ENCODE peak calls at places on chromosome 5, in seven cellular contexts. B is HCT116, J is sigmoid colon, U is Panc1, A is stomach, K is spleen, P is GM12878. M is an unnamed sample. For H3K4me1, the result is how much of the 10 kb centered on the place peaks cover.

GRCh38 chr5:91119941-91120850 is 262.9 kb downstream of the ARRDC3 start:
- DNase-seq in B (no peak), J (peak), U (no peak), A (no peak), K (no peak), P (no peak), M (no peak)

GRCh38 chr5:89028579-89029272 is 145.7 kb upstream of the MEF2C start:
- DNase-seq in B (peak), J (no peak), U (no peak), A (no peak), K (no peak), P (no peak), M (no peak)

GRCh38 chr5:153209687-153210086 is 280.8 kb upstream of the GRIA1 start:
- DNase-seq in B (no peak), J (no peak), U (no peak), A (no peak), K (no peak), P (no peak), M (no peak)

GRCh38 chr5:121087560-121087959 is 623.5 kb downstream of the PRR16 start:
- DNase-seq in B (no peak), J (no peak), U (no peak), A (no peak), K (no peak), P (no peak), M (no peak)

GRCh38 chr5:74616236-74617146 is 24.0 kb downstream of the ENC1 start:
- DNase-seq in B (no peak), J (no peak), U (no peak), A (no peak), K (no peak), P (no peak), M (no peak)

GRCh38 chr5:179263391-179264052 is 81.7 kb downstream of the ADAMTS2 start:
- DNase-seq in B (no peak), J (peak), U (no peak), A (peak), K (no peak), P (no peak), M (no peak)

GRCh38 chr5:80747922-80748321 is 93.1 kb upstream of the DHFR start:
- DNase-seq in B (no peak), J (no peak), U (no peak), A (no peak), K (no peak), P (no peak), M (no peak)

GRCh38 chr5:10607023-10607665 is 43.3 kb downstream of the ANKRD33B start:
- DNase-seq in B (no peak), J (no peak), U (no peak), A (no peak), K (peak), P (peak), M (no peak)

GRCh38 chr5:179468696-179469095 is 81.7 kb upstream of the RUFY1 start:
- DNase-seq in B (no peak), J (no peak), U (no peak), A (no peak), K (no peak), P (no peak), M (no peak)

GRCh38 chr5:40791715-40792139 is 6.4 kb downstream of the PRKAA1 start:
- DNase-seq in B (no peak), J (no peak), U (no peak), A (no peak), K (no peak), P (no peak), M (no peak)

GRCh38 chr5:61304611-61305369 is 27.3 kb upstream of the ZSWIM6 start:
- DNase-seq in B (peak), J (no peak), U (peak), A (peak), K (no peak), P (no peak), M (peak)

GRCh38 chr5:172573986-172574844 is 66.8 kb upstream of the NEURL1B start:
- DNase-seq in B (no peak), J (no peak), U (no peak), A (no peak), K (no peak), P (no peak), M (no peak)

GRCh38 chr5:87268970-87269377 is 1.3 kb downstream of the RASA1 start:
- DNase-seq in B (no peak), J (no peak), U (no peak), A (no peak), K (no peak), P (no peak), M (no peak)

GRCh38 chr5:87263498-87263897 is 4.2 kb upstream of the RASA1 start:
- DNase-seq in B (no peak), J (no peak), U (no peak), A (no peak), K (no peak), P (no peak), M (no peak)

GRCh38 chr5:87268126-87268969 is 665 bp downstream of the RASA1 start:
- DNase-seq in B (peak), J (peak), U (no peak), A (peak), K (peak), P (peak), M (peak)

GRCh38 chr5:87266914-87267573 is 639 bp upstream of the RASA1 start:
- DNase-seq in B (no peak), J (no peak), U (no peak), A (no peak), K (no peak), P (no peak), M (no peak)

GRCh38 chr5:87267574-87268125 is at the start of gene RASA1:
- DNase-seq in B (peak), J (peak), U (no peak), A (peak), K (peak), P (peak), M (peak)
- TF ChIP-seq CTCF in B (no peak), J (no peak), U (no peak), A (no peak), K (peak), P (no peak), M (peak)

GRCh38 chr5:160001457-160001856 is 7.5 kb upstream of the TTC1 start:
- DNase-seq in B (no peak), J (no peak), U (no peak), A (peak), K (no peak), P (no peak), M (no peak)
- H3K4me1 ChIP-seq in B (under half), J (under half), U (under half), A (under half), K (under half), P (under half), M (under half)

GRCh38 chr5:128405159-128405558 is 132.9 kb downstream of the FBN2 start:
- DNase-seq in B (no peak), J (no peak), U (no peak), A (no peak), K (no peak), P (no peak), M (no peak)
- TF ChIP-seq POLR2AphosphoS5 in B (no peak), J (no peak), U (no peak), A (no peak), K (no peak), P (no peak), M (no peak)

GRCh38 chr5:55304584-55304983 is 2.9 kb downstream of the DHX29 start:
- DNase-seq in B (no peak), J (no peak), U (no peak), A (no peak), K (no peak), P (no peak), M (no peak)

GRCh38 chr5:55303238-55303690 is 4.2 kb downstream of the DHX29 start:
- DNase-seq in B (no peak), J (no peak), U (no peak), A (no peak), K (no peak), P (no peak), M (no peak)

GRCh38 chr5:55306641-55307382 is 682 bp downstream of the DHX29 start:
- DNase-seq in B (no peak), J (no peak), U (no peak), A (no peak), K (no peak), P (no peak), M (no peak)

GRCh38 chr5:55307383-55308253 is at the start of the genes DHX29 and MTREX:
- DNase-seq in B (peak), J (peak), U (peak), A (peak), K (peak), P (peak), M (peak)

GRCh38 chr5:55308254-55308836 is 556 bp downstream of the MTREX start:
- DNase-seq in B (no peak), J (no peak), U (peak), A (no peak), K (no peak), P (no peak), M (peak)
- TF ChIP-seq CTCF in B (peak), J (no peak), U (peak), A (no peak), K (no peak), P (peak), M (no peak)

GRCh38 chr5:72889324-72889723 is 66.5 kb upstream of the FCHO2 start:
- DNase-seq in B (no peak), J (no peak), U (no peak), A (no peak), K (no peak), P (no peak), M (no peak)

GRCh38 chr5:72895758-72896157 is 60.1 kb upstream of the FCHO2 start:
- DNase-seq in B (no peak), J (no peak), U (no peak), A (no peak), K (no peak), P (no peak), M (no peak)

GRCh38 chr5:72888595-72888994 is 67.2 kb upstream of the FCHO2 start:
- DNase-seq in B (no peak), J (no peak), U (no peak), A (no peak), K (no peak), P (no peak), M (no peak)

GRCh38 chr5:72892846-72893245 is 63.0 kb upstream of the FCHO2 start:
- DNase-seq in B (no peak), J (no peak), U (no peak), A (no peak), K (no peak), P (no peak), M (peak)
- H3K4me1 ChIP-seq in B (under half), J (under half), U (under half), A (under half), K (under half), P (under half), M (under half)

DNA sequence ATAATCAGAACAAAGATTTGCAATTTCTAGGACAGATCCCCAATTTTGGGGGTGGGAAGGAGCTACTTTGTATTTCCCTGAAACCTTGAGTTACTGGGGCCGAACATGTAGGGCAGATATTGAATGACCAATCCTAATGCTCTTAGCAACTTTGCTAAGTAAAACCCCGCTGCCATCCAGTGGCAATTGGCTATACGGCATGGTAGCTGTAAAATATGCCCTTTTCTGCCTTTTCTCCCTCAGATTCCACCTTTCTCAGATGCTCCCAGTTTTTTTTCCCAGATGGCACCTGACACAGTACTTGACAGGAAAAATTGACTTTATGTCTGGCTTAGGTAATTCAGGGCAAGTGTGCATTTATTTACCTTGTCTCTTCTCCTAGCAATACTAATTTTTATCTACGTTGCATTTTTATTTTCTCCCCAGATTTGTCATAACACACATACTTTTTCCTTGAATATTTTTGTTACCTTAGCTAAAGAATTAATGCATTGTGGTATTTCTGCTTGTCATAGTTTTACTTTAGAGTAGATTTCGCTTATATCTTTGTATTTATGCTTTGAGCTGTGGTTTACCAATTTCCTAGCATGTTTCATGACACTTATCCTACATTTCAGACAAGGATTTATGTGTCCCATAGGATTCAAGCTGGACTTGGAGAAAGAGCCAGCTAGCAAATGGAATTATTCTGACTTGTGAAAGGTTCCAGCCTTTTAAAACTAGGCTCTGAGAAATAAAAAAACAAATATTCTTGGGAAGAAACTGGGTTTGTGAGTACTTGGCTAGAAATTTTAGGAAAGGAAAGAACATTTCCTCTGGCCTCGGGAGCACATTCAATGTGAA is 37.3 kb downstream of the PIK3R1 start:
- DNase-seq in B (peak), J (peak), U (peak), A (peak), K (peak), P (no peak), M (peak)
- TF ChIP-seq POLR2AphosphoS5 in B (no peak), J (peak), U (no peak), A (peak), K (no peak), P (no peak), M (peak)

GRCh38 chr5:78648359-78649219 is at the start of gene LHFPL2:
- DNase-seq in B (no peak), J (peak), U (no peak), A (peak), K (peak), P (no peak), M (peak)

GRCh38 chr5:78649220-78649700 is 688 bp upstream of the LHFPL2 start:
- DNase-seq in B (no peak), J (no peak), U (no peak), A (no peak), K (no peak), P (no peak), M (no peak)

GRCh38 chr5:78647411-78647818 is 1.2 kb downstream of the LHFPL2 start:
- DNase-seq in B (no peak), J (peak), U (no peak), A (no peak), K (no peak), P (no peak), M (no peak)

GRCh38 chr5:78649816-78650561 is 1.4 kb upstream of the LHFPL2 start:
- DNase-seq in B (no peak), J (no peak), U (no peak), A (no peak), K (no peak), P (no peak), M (no peak)

DNA sequence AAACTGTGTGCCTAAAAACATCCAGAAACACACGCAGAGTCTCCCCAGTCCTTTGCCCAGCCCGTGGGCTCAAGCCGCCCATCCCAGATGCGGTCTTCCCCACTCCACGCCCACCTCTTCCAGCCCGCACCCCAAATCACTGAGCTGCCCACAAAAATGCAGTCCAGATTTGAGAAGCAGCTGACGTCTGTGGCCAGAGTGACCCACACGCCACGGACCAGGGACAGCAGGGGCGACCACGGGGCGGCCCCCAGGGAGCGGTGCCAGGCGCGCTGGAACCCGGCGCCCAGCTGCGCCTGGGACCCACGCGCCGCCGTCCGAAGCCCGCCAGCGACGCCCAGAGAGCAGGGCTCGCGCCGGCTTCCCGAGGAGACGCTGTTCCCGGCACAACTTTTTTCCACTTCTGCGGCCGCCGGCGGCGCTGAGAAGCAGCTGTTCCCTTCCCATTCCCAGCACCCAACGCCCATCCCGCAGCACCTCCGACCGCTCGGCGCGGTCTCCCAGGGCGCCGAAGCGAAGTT is 674 bp downstream of the LHFPL2 start:
- DNase-seq in B (no peak), J (peak), U (no peak), A (peak), K (no peak), P (no peak), M (peak)
- TF ChIP-seq CTCF in B (no peak), J (peak), U (peak), A (no peak), K (no peak), P (peak), M (no peak)

GRCh38 chr5:65971643-65972042 is 45.3 kb downstream of the ERBIN start:
- DNase-seq in B (no peak), J (no peak), U (no peak), A (no peak), K (no peak), P (no peak), M (no peak)
- H3K4me1 ChIP-seq in B (under half), J (under half), U (under half), A (half or more), K (half or more), P (under half), M (under half)